ENCODE peak calls at places on chromosomes 4 and X, in seven cellular contexts. Z is SK-N-SH, R is HCT116, D is H1, I is HepG2, T is GM12878, P is K562. A is an unnamed sample.

GRCh38 chrX:133523094-133523493 is 107.8 kb upstream of the GPC4 start:
- DNase-seq in Z (no peak), R (no peak), D (no peak), I (no peak), T (no peak), P (no peak), A (no peak)

GRCh38 chrX:119617511-119618164 is 11.4 kb upstream of the NKRF start:
- DNase-seq in Z (no peak), R (no peak), D (no peak), I (no peak), T (no peak), P (no peak), A (no peak)

GRCh38 chr4:27048350-27049100 is 187.9 kb downstream of the STIM2 start:
- DNase-seq in Z (peak; percentile 46), R (peak; percentile 21), D (no peak), I (no peak), T (no peak), P (peak; percentile 65), A (peak; percentile 18)

GRCh38 chrX:115940348-115940747 is 230.2 kb upstream of the AGTR2 start:
- DNase-seq in Z (no peak), R (no peak), D (no peak), I (no peak), T (no peak), P (no peak), A (peak; percentile 24)

GRCh38 chr4:114378306-114378903 is 220.2 kb upstream of the UGT8 start:
- DNase-seq in Z (peak; percentile 32), R (no peak), D (no peak), I (no peak), T (no peak), P (no peak), A (peak; percentile 45)

GRCh38 chr4:43251760-43252317 is 359.3 kb downstream of the GRXCR1 start:
- DNase-seq in Z (no peak), R (no peak), D (no peak), I (no peak), T (no peak), P (no peak), A (no peak)

GRCh38 chr4:98539299-98539698 is 119.1 kb downstream of the TSPAN5 start:
- DNase-seq in Z (no peak), R (no peak), D (no peak), I (no peak), T (no peak), P (no peak), A (no peak)

GRCh38 chr4:113678651-113679050 is 82.9 kb downstream of the CAMK2D start:
- DNase-seq in Z (no peak), R (no peak), D (no peak), I (no peak), T (no peak), P (no peak), A (no peak)

GRCh38 chr4:90733211-90733610 is 606.0 kb downstream of the CCSER1 start:
- DNase-seq in Z (no peak), R (no peak), D (no peak), I (no peak), T (no peak), P (no peak), A (no peak)

GRCh38 chr4:90730752-90731151 is 603.6 kb downstream of the CCSER1 start:
- DNase-seq in Z (no peak), R (no peak), D (no peak), I (no peak), T (no peak), P (no peak), A (no peak)

GRCh38 chr4:90727938-90728337 is 600.7 kb downstream of the CCSER1 start:
- DNase-seq in Z (no peak), R (peak; percentile 45), D (no peak), I (no peak), T (no peak), P (no peak), A (peak; percentile 80)
- TF ChIP-seq JUND in Z (no peak), R (no peak), D (peak; percentile 95), I (no peak), T (no peak), P (no peak), A (no peak)

GRCh38 chrX:74371399-74371798 is 49.9 kb upstream of the SLC16A2 start:
- DNase-seq in Z (no peak), R (no peak), D (no peak), I (no peak), T (no peak), P (no peak), A (no peak)

GRCh38 chrX:74369666-74370065 is 51.6 kb upstream of the SLC16A2 start:
- DNase-seq in Z (no peak), R (no peak), D (no peak), I (no peak), T (no peak), P (no peak), A (no peak)

GRCh38 chrX:74370482-74370881 is 50.8 kb upstream of the SLC16A2 start:
- DNase-seq in Z (no peak), R (no peak), D (no peak), I (no peak), T (no peak), P (no peak), A (no peak)

GRCh38 chrX:74372272-74372671 is 49.0 kb upstream of the SLC16A2 start:
- DNase-seq in Z (no peak), R (no peak), D (no peak), I (no peak), T (no peak), P (no peak), A (no peak)

DNA sequence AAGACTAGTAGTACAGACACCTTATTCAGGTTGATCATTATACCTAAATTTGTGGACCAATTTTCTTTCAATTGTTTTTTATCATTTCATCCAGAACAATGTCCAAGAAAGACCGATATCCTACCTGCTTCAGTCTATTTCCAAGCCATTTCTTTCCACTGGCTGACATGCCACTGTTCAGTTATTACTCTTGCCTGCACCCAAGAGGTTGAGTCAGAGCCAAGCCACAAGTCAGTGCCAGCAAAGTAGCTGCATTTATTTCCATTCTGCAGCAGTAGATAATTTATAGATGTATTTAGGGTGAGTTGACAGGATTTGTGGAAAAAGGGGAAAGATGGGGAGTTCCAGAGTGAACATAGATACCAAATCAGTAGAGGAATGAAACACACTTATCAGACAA is 49.5 kb upstream of the SLC16A2 start:
- DNase-seq in Z (no peak), R (no peak), D (no peak), I (no peak), T (no peak), P (no peak), A (no peak)
- TF ChIP-seq JUND in Z (no peak), R (no peak), D (no peak), I (no peak), T (no peak), P (no peak), A (no peak)

GRCh38 chrX:135931644-135932487 is 38.4 kb downstream of the SAGE1 start:
- DNase-seq in Z (peak; percentile 29), R (peak; percentile 6), D (peak; percentile 64), I (peak; percentile 15), T (no peak), P (peak; percentile 10), A (no peak)
- TF ChIP-seq JUND in Z (no peak), R (no peak), D (no peak), I (no peak), T (no peak), P (no peak), A (no peak)

DNA sequence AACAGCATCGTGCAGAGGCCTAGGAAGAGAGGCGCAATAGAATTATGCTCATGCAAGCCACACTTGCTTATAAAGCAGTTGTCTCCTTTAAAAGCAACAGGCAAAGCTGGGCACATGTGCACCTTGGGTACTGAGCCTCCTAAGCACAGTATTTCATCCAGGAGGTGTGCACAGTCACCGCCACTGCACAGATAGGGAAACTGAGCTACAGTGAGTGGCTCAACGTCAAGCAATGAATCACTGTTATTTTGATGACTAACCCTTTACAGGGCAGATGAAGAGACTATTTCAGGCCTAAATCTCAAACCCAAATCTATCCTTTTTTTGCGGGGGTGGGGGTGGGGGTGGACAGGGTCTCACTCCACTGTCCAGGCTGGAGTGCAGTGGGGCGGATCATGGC is 42.3 kb downstream of the BCOR start:
- DNase-seq in Z (no peak), R (no peak), D (no peak), I (no peak), T (no peak), P (no peak), A (no peak)
- TF ChIP-seq JUND in Z (no peak), R (no peak), D (no peak), I (no peak), T (no peak), P (no peak), A (no peak)

GRCh38 chr4:40251366-40251765 is 54.5 kb downstream of the RHOH start:
- DNase-seq in Z (no peak), R (peak; percentile 92), D (no peak), I (no peak), T (no peak), P (no peak), A (no peak)
- TF ChIP-seq JUND in Z (peak; percentile 44), R (peak; percentile 93), D (no peak), I (no peak), T (no peak), P (no peak), A (no peak)

GRCh38 chr4:184588893-184589292 is 60.4 kb downstream of the CASP3 start:
- DNase-seq in Z (no peak), R (no peak), D (no peak), I (no peak), T (no peak), P (no peak), A (no peak)
- TF ChIP-seq JUND in Z (no peak), R (no peak), D (no peak), I (no peak), T (no peak), P (no peak), A (no peak)

DNA sequence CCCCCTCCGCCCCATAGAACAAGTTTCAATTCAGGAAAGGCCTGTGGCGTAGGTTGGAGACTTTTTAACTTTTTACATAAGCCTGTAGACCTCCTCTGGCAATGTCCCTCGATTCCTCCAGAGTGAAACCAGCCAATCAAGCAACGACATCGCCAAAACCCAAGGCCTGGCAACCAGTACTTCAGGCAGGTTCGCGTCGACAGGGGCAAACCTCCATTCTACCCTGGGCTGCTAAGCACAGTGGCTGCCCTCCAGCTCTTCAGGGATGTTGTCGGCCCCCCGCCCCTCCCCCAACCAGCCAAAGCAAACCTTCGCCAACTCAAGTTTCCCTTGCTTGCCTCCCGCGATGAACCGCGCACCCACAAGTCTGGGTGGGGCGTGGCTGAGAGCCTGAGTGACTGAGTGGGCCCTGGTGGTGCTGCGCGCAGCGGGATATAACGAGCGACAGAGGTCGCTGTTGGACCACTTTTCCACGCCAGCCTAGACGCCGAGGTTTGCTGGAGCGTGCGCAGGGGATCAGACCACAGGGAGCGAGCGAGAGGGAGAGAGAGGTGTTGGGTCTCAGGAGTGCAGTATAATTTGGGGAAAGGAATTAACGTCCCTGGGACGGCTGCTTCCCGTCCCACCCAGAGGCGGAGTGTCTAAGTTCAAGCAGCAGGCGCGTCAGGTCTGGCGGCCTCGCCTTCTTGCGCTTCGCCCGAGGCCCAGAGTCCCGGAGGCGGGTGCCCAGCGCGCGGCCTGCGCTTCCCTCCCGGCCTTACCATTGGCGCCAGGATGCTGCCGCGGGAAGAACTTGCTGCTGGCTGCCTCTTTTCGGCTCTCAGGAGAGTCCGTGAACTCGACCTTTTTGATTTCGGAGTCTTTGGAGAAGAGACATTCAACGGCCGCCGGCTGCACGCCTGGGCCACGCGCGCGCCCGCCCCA is 9.0 kb upstream of the PITX2 start:
- DNase-seq in Z (peak; percentile 89), R (peak; percentile 68), D (peak; percentile 89), I (peak; percentile 54), T (no peak), P (peak; percentile 65), A (no peak)
- TF ChIP-seq JUND in Z (no peak), R (no peak), D (no peak), I (no peak), T (no peak), P (no peak), A (no peak)

A was measured in T47D.